ENCODE peak calls at places on chromosomes 16 and 17, in four cellular contexts. One of them, this sample, is unnamed.

GRCh38 chr16:1530883-1531637 is 2.4 kb upstream of the TMEM204 start:
- DNase-seq in neural progenitor cell: no peak
- DNase-seq in PC-3: no peak
- DNase-seq in IMR-90: peak
- DNase-seq in this sample: no peak

GRCh38 chr16:4984174-4985000 is 26.3 kb downstream of the SEC14L5 start:
- DNase-seq in neural progenitor cell: no peak
- DNase-seq in PC-3: no peak
- DNase-seq in IMR-90: no peak
- DNase-seq in this sample: no peak

GRCh38 chr16:11914210-11914758 is 1.5 kb downstream of the GSPT1 start:
- DNase-seq in neural progenitor cell: no peak
- DNase-seq in PC-3: no peak
- DNase-seq in IMR-90: no peak
- DNase-seq in this sample: no peak

GRCh38 chr17:1630662-1631061 is 2.0 kb upstream of the SLC43A2 start:
- DNase-seq in neural progenitor cell: no peak
- DNase-seq in PC-3: no peak
- DNase-seq in IMR-90: no peak
- DNase-seq in this sample: no peak

GRCh38 chr17:31053076-31053475 is 41.7 kb upstream of the NF1 start:
- DNase-seq in neural progenitor cell: no peak
- DNase-seq in PC-3: no peak
- DNase-seq in IMR-90: no peak
- DNase-seq in this sample: no peak

GRCh38 chr16:86501989-86502855 is 8.1 kb upstream of the FOXF1 start:
- DNase-seq in neural progenitor cell: no peak
- DNase-seq in PC-3: no peak
- DNase-seq in IMR-90: no peak
- DNase-seq in this sample: no peak

GRCh38 chr16:4763791-4764190 is 3.2 kb downstream of the ZNF500 start:
- DNase-seq in neural progenitor cell: no peak
- DNase-seq in PC-3: no peak
- DNase-seq in IMR-90: no peak
- DNase-seq in this sample: no peak

GRCh38 chr17:82563318-82563717 is 43.8 kb downstream of the FOXK2 start:
- DNase-seq in neural progenitor cell: no peak
- DNase-seq in PC-3: no peak
- DNase-seq in IMR-90: no peak
- DNase-seq in this sample: no peak

GRCh38 chr16:87765473-87765775 is 362 bp downstream of the KLHDC4 start:
- DNase-seq in neural progenitor cell: no peak
- DNase-seq in PC-3: no peak
- DNase-seq in IMR-90: peak
- DNase-seq in this sample: no peak

GRCh38 chr16:65122974-65123845 is 1.3 kb upstream of the CDH11 start:
- DNase-seq in neural progenitor cell: peak
- DNase-seq in PC-3: peak
- DNase-seq in IMR-90: peak
- DNase-seq in this sample: no peak

GRCh38 chr16:52114414-52114813 is 432.5 kb downstream of the TOX3 start:
- DNase-seq in neural progenitor cell: no peak
- DNase-seq in PC-3: no peak
- DNase-seq in IMR-90: no peak
- DNase-seq in this sample: no peak

GRCh38 chr17:63589646-63590045 is 11.0 kb upstream of the TACO1 start:
- DNase-seq in neural progenitor cell: no peak
- DNase-seq in PC-3: peak
- DNase-seq in IMR-90: no peak
- DNase-seq in this sample: no peak

GRCh38 chr16:48098472-48098871 is 57.3 kb downstream of the ABCC12 start:
- DNase-seq in neural progenitor cell: no peak
- DNase-seq in PC-3: no peak
- DNase-seq in IMR-90: peak
- DNase-seq in this sample: no peak

GRCh38 chr17:67555855-67556254 is 161.9 kb upstream of the NOL11 start:
- DNase-seq in neural progenitor cell: no peak
- DNase-seq in PC-3: no peak
- DNase-seq in IMR-90: no peak
- DNase-seq in this sample: no peak

GRCh38 chr17:65559802-65560627 is 1.4 kb downstream of the AXIN2 start:
- DNase-seq in neural progenitor cell: peak
- DNase-seq in PC-3: no peak
- DNase-seq in IMR-90: no peak
- DNase-seq in this sample: no peak

GRCh38 chr17:42050360-42051012 is at the start of gene C17orf113:
- DNase-seq in neural progenitor cell: peak
- DNase-seq in PC-3: peak
- DNase-seq in IMR-90: no peak
- DNase-seq in this sample: no peak

GRCh38 chr17:29177871-29178749 is 2.1 kb downstream of the MYO18A start:
- DNase-seq in neural progenitor cell: no peak
- DNase-seq in PC-3: peak
- DNase-seq in IMR-90: no peak
- DNase-seq in this sample: no peak

GRCh38 chr17:29178750-29179231 is 1.4 kb downstream of the MYO18A start:
- DNase-seq in neural progenitor cell: no peak
- DNase-seq in PC-3: peak
- DNase-seq in IMR-90: no peak
- DNase-seq in this sample: no peak

GRCh38 chr17:29175349-29175748 is 4.8 kb downstream of the MYO18A start:
- DNase-seq in neural progenitor cell: no peak
- DNase-seq in PC-3: no peak
- DNase-seq in IMR-90: no peak
- DNase-seq in this sample: no peak

GRCh38 chr17:29177541-29177870 is 2.7 kb downstream of the MYO18A start:
- DNase-seq in neural progenitor cell: no peak
- DNase-seq in PC-3: no peak
- DNase-seq in IMR-90: no peak
- DNase-seq in this sample: no peak

DNA sequence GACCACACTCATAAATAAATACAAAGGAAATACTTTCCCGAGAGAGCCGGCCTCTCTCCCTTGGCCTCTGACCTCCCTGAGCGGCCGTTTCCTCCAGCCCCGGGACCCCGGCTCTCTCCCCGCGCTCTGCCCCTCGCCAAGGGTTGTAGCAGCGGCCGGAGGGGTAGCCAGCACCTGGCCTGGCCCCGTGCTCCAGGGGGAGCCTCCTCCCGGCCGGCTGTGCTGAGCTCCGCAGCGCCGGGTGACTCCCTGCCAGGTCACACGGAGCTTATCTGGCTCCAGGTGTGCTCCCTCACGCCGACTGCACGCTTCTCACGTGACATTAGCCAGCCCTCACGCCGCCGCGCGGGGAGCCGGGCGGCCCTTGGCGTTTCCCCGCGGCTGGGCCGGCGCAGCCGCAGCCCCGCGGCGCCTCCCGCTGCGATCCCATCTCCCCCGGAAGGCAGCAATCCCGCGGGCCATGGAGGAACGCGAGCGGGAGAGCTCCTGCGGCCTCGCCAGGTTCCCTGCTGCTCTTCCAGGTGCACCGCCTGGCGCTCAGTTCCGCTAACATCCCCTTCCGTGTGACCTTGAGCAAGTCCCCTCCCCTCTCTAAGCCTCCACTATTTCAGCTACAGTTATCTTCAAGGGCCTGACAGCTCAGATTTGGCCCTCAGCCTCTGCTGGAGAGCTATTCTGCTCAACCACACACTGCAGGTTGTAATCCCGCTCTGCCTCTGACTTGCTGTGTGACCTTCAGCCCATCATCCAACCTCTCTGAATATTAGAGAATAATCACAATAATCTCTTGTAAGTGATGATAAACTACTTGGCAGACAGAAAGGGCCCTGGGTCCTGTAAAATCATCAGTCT is 3.5 kb downstream of the MYO18A start:
- DNase-seq in neural progenitor cell: peak
- DNase-seq in PC-3: peak
- DNase-seq in IMR-90: peak
- DNase-seq in this sample: no peak
- TF ChIP-seq CTCF in neural progenitor cell: no peak
- TF ChIP-seq CTCF in PC-3: no peak
- TF ChIP-seq CTCF in IMR-90: no peak
- TF ChIP-seq CTCF in this sample: no peak

GRCh38 chr16:70728145-70728544 is 42.3 kb upstream of the MTSS2 start:
- DNase-seq in neural progenitor cell: no peak
- DNase-seq in PC-3: no peak
- DNase-seq in IMR-90: no peak
- DNase-seq in this sample: no peak
- H3K4me2 ChIP-seq in neural progenitor cell: no peak
- H3K4me2 ChIP-seq in PC-3: no peak
- H3K4me2 ChIP-seq in IMR-90: no peak
- H3K4me2 ChIP-seq in this sample: no peak

DNA sequence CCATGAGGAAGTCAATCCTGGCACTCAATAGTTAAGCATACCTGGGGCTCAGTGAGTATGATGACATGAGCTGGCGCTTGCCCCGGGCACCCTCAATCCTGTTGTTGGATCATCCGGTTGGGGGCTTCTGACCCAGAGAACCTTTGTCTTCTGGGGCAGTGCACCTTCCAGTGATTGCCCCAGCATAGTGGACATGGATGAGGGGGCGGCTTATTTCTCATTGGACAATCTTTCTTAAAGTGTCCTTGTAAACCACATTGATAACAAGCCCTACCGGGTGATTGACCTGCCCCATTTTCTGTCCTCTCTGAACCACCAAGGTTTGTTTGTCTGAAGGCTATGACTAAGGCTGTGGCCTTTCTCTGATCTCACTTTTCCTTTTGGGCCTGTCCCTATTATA is 18.2 kb downstream of the IGSF6 start:
- DNase-seq in neural progenitor cell: no peak
- DNase-seq in PC-3: peak
- DNase-seq in IMR-90: no peak
- DNase-seq in this sample: no peak
- TF ChIP-seq CTCF in neural progenitor cell: no peak
- TF ChIP-seq CTCF in PC-3: no peak
- TF ChIP-seq CTCF in IMR-90: no peak
- TF ChIP-seq CTCF in this sample: no peak

DNA sequence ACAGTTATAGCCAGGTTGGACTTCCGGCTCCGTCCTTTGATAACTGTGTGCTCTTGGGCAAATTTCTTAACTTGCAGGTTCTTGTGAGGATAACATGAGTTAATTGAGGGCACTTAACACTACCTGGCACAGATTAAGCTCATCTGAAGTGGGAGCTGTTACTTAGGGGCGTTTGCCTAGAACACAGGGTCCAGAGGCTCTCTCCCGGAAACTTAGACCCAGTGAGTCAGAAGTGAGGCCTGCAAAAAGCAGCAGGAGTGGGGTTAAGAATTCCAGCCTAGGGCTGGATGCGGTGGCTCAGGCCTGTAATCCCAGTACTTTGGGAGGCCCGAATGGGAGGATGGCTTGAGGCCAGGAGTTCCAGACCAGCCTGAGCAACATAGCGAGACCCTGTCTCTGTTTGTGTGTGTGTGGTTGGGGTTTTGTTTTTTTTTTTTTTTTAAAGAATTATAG is 1.4 kb downstream of the MVP start:
- DNase-seq in neural progenitor cell: no peak
- DNase-seq in PC-3: peak
- DNase-seq in IMR-90: peak
- DNase-seq in this sample: peak
- H3K4me2 ChIP-seq in neural progenitor cell: no peak
- H3K4me2 ChIP-seq in PC-3: peak
- H3K4me2 ChIP-seq in IMR-90: peak
- H3K4me2 ChIP-seq in this sample: peak

DNA sequence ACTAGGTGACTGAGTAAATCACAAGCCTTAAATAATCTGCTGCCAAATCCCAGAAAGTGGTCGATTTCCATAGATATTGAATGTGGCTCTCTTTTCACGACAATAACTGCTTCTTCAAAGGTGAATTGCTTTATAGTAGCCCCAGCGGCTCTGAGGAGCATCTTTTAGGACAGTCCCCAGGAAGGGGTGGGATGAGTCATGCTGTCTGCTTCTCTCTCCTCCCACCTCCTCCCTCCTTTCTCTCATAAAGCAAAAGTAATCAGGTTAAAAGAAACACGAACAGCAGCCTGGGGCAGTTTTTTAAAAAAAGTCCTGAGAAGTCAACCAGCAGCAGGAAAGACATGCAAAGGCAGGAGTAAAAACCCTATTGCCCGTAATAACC is 1.8 kb downstream of the KIAA0513 start:
- DNase-seq in neural progenitor cell: no peak
- DNase-seq in PC-3: peak
- DNase-seq in IMR-90: peak
- DNase-seq in this sample: no peak
- TF ChIP-seq CTCF in neural progenitor cell: no peak
- TF ChIP-seq CTCF in PC-3: no peak
- TF ChIP-seq CTCF in IMR-90: no peak
- TF ChIP-seq CTCF in this sample: no peak

GRCh38 chr17:72150632-72151460 is 30.0 kb downstream of the SOX9 start:
- DNase-seq in neural progenitor cell: peak
- DNase-seq in PC-3: no peak
- DNase-seq in IMR-90: no peak
- DNase-seq in this sample: no peak
- H3K4me2 ChIP-seq in neural progenitor cell: peak
- H3K4me2 ChIP-seq in PC-3: peak
- H3K4me2 ChIP-seq in IMR-90: peak
- H3K4me2 ChIP-seq in this sample: peak

DNA sequence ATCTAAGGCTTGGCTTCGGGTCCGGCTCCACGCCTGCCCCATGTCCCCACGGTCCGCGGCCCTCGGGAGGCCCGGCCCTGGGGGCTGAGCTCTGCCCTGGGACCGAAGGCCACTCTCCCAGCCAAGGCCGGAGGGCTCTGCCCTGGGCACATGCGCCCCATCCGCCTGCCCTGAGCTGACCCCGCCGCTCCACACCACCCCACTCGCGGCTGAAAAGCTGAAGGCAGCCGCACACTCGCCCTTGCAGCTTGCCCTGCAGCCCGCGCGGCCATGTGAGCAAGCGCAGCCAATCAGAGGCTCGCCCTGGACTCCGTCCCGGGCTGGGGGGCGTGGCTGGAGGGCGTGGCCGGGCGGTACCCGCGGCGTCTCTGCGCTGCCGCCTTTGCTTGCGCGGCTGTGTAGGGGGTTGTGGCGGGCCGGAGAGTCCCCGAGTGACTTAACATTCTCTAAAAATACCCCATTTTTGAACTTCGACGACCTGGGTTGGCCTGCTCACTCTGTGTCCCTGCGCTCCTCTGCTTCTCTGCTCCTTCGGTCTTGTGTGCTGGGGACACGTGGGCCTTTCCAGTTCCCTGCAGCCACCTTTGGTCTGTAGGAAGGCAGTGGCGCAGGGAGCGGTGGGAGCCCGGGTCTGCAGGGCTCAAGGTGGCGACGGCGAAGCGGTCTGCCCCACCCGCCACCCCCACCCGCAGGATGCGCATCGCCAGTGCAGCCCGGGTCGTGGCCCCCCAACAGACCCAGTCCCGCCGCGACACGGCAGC is 8.8 kb upstream of the MAP2K3 start:
- DNase-seq in neural progenitor cell: peak
- DNase-seq in PC-3: peak
- DNase-seq in IMR-90: peak
- DNase-seq in this sample: no peak
- TF ChIP-seq CTCF in neural progenitor cell: no peak
- TF ChIP-seq CTCF in PC-3: no peak
- TF ChIP-seq CTCF in IMR-90: no peak
- TF ChIP-seq CTCF in this sample: no peak

This sample was measured in HCT116.